ENCODE peak calls at places on chromosomes 4 and X, in nine cellular contexts. One of them, this sample, is unnamed.

GRCh38 chrX:106278951-106279350 is 110.8 kb downstream of the PWWP3B start:
- DNase-seq in heart left ventricle: no peak
- DNase-seq in dorsolateral prefrontal cortex: no peak
- DNase-seq in pancreas: no peak
- DNase-seq in OCI-LY7: no peak
- DNase-seq in right lobe of liver: no peak
- DNase-seq in mammary epithelial cell: peak
- DNase-seq in stomach: no peak
- DNase-seq in tibial nerve: no peak
- DNase-seq in this sample: no peak

GRCh38 chrX:131614241-131614640 is 70.4 kb downstream of the OR13H1 start:
- DNase-seq in mammary epithelial cell: no peak
- DNase-seq in tibial nerve: no peak
- DNase-seq in OCI-LY7: no peak
- DNase-seq in right lobe of liver: no peak
- DNase-seq in pancreas: no peak
- DNase-seq in heart left ventricle: no peak
- DNase-seq in dorsolateral prefrontal cortex: no peak
- DNase-seq in stomach: no peak
- DNase-seq in this sample: no peak

GRCh38 chrX:76453737-76454406 is 26.4 kb downstream of the MAGEE1 start:
- DNase-seq in heart left ventricle: no peak
- DNase-seq in tibial nerve: no peak
- DNase-seq in mammary epithelial cell: no peak
- DNase-seq in right lobe of liver: no peak
- DNase-seq in dorsolateral prefrontal cortex: no peak
- DNase-seq in stomach: no peak
- DNase-seq in OCI-LY7: no peak
- DNase-seq in pancreas: peak
- DNase-seq in this sample: no peak

GRCh38 chr4:5142726-5143125 is 91.4 kb downstream of the STK32B start:
- DNase-seq in pancreas: no peak
- DNase-seq in mammary epithelial cell: peak
- DNase-seq in dorsolateral prefrontal cortex: no peak
- DNase-seq in right lobe of liver: no peak
- DNase-seq in heart left ventricle: no peak
- DNase-seq in tibial nerve: peak
- DNase-seq in stomach: peak
- DNase-seq in OCI-LY7: peak
- DNase-seq in this sample: peak

GRCh38 chrX:39922497-39922896 is 175.3 kb downstream of the BCOR start:
- DNase-seq in stomach: no peak
- DNase-seq in OCI-LY7: no peak
- DNase-seq in mammary epithelial cell: no peak
- DNase-seq in tibial nerve: no peak
- DNase-seq in dorsolateral prefrontal cortex: no peak
- DNase-seq in heart left ventricle: no peak
- DNase-seq in right lobe of liver: no peak
- DNase-seq in pancreas: no peak
- DNase-seq in this sample: no peak

GRCh38 chr4:4762909-4763814 is 96.3 kb upstream of the MSX1 start:
- DNase-seq in heart left ventricle: peak
- DNase-seq in right lobe of liver: no peak
- DNase-seq in mammary epithelial cell: peak
- DNase-seq in OCI-LY7: no peak
- DNase-seq in dorsolateral prefrontal cortex: no peak
- DNase-seq in tibial nerve: no peak
- DNase-seq in pancreas: no peak
- DNase-seq in stomach: no peak
- DNase-seq in this sample: peak

GRCh38 chr4:134777626-134778025 is 576.0 kb upstream of the PABPC4L start:
- DNase-seq in right lobe of liver: no peak
- DNase-seq in mammary epithelial cell: no peak
- DNase-seq in dorsolateral prefrontal cortex: no peak
- DNase-seq in heart left ventricle: no peak
- DNase-seq in stomach: no peak
- DNase-seq in tibial nerve: no peak
- DNase-seq in pancreas: no peak
- DNase-seq in OCI-LY7: no peak
- DNase-seq in this sample: no peak

GRCh38 chr4:153513596-153513995 is 47.4 kb downstream of the TMEM131L start:
- DNase-seq in pancreas: no peak
- DNase-seq in tibial nerve: no peak
- DNase-seq in mammary epithelial cell: no peak
- DNase-seq in right lobe of liver: no peak
- DNase-seq in dorsolateral prefrontal cortex: no peak
- DNase-seq in heart left ventricle: no peak
- DNase-seq in stomach: no peak
- DNase-seq in OCI-LY7: no peak
- DNase-seq in this sample: peak

GRCh38 chr4:119872344-119873031 is 194.2 kb downstream of the MAD2L1 start:
- DNase-seq in dorsolateral prefrontal cortex: no peak
- DNase-seq in OCI-LY7: no peak
- DNase-seq in pancreas: no peak
- DNase-seq in heart left ventricle: no peak
- DNase-seq in tibial nerve: no peak
- DNase-seq in mammary epithelial cell: no peak
- DNase-seq in stomach: no peak
- DNase-seq in right lobe of liver: no peak
- DNase-seq in this sample: no peak

GRCh38 chr4:163738521-163738920 is 244.0 kb downstream of the TMA16 start:
- DNase-seq in right lobe of liver: no peak
- DNase-seq in heart left ventricle: no peak
- DNase-seq in tibial nerve: no peak
- DNase-seq in mammary epithelial cell: no peak
- DNase-seq in pancreas: no peak
- DNase-seq in stomach: no peak
- DNase-seq in OCI-LY7: no peak
- DNase-seq in dorsolateral prefrontal cortex: no peak
- DNase-seq in this sample: no peak

GRCh38 chr4:148182230-148182928 is 259.8 kb downstream of the NR3C2 start:
- DNase-seq in mammary epithelial cell: no peak
- DNase-seq in tibial nerve: no peak
- DNase-seq in right lobe of liver: no peak
- DNase-seq in OCI-LY7: no peak
- DNase-seq in stomach: no peak
- DNase-seq in dorsolateral prefrontal cortex: no peak
- DNase-seq in heart left ventricle: no peak
- DNase-seq in pancreas: no peak
- DNase-seq in this sample: no peak

GRCh38 chr4:75769044-75769443 is 44.7 kb downstream of the USO1 start:
- DNase-seq in dorsolateral prefrontal cortex: no peak
- DNase-seq in OCI-LY7: no peak
- DNase-seq in pancreas: no peak
- DNase-seq in right lobe of liver: no peak
- DNase-seq in stomach: no peak
- DNase-seq in heart left ventricle: no peak
- DNase-seq in tibial nerve: no peak
- DNase-seq in mammary epithelial cell: no peak
- DNase-seq in this sample: peak

GRCh38 chr4:135775909-135776308 is 1574.3 kb upstream of the PABPC4L start:
- DNase-seq in tibial nerve: no peak
- DNase-seq in mammary epithelial cell: no peak
- DNase-seq in dorsolateral prefrontal cortex: no peak
- DNase-seq in pancreas: no peak
- DNase-seq in OCI-LY7: no peak
- DNase-seq in stomach: no peak
- DNase-seq in heart left ventricle: no peak
- DNase-seq in right lobe of liver: no peak
- DNase-seq in this sample: no peak

DNA sequence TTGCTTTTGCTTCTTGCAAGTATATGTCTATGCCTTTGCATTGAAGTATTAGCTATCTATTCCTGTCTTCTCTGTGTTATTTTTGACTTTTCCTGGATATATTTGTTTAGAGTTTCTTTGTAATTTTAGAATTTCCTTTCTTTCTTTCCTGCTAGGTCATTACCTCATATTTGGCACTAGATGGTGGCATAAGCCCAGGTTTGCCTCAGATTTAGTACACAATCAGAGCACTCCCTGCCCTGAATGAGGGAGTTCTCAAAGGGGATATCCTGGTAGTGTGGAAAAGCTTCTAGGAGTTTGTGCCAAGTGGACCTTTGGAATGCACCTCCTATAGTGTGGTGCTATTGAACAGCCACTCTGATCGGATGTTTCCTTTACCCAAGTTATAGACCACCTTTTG is 181.6 kb downstream of the UGT8 start:
- DNase-seq in tibial nerve: no peak
- DNase-seq in OCI-LY7: peak
- DNase-seq in dorsolateral prefrontal cortex: no peak
- DNase-seq in stomach: no peak
- DNase-seq in right lobe of liver: no peak
- DNase-seq in pancreas: no peak
- DNase-seq in mammary epithelial cell: no peak
- DNase-seq in heart left ventricle: no peak
- DNase-seq in this sample: peak
- TF ChIP-seq CTCF in tibial nerve: no peak
- TF ChIP-seq CTCF in OCI-LY7: peak
- TF ChIP-seq CTCF in dorsolateral prefrontal cortex: no peak
- TF ChIP-seq CTCF in stomach: no peak
- TF ChIP-seq CTCF in right lobe of liver: no peak
- TF ChIP-seq CTCF in pancreas: no peak
- TF ChIP-seq CTCF in mammary epithelial cell: peak
- TF ChIP-seq CTCF in heart left ventricle: peak
- TF ChIP-seq CTCF in this sample: no peak

GRCh38 chr4:122857160-122857559 is 30.5 kb downstream of the FGF2 start:
- DNase-seq in mammary epithelial cell: no peak
- DNase-seq in OCI-LY7: no peak
- DNase-seq in heart left ventricle: no peak
- DNase-seq in right lobe of liver: no peak
- DNase-seq in dorsolateral prefrontal cortex: no peak
- DNase-seq in tibial nerve: no peak
- DNase-seq in pancreas: no peak
- DNase-seq in stomach: no peak
- DNase-seq in this sample: no peak

GRCh38 chr4:122854444-122854843 is 27.8 kb downstream of the FGF2 start:
- DNase-seq in mammary epithelial cell: no peak
- DNase-seq in tibial nerve: no peak
- DNase-seq in OCI-LY7: no peak
- DNase-seq in pancreas: no peak
- DNase-seq in dorsolateral prefrontal cortex: no peak
- DNase-seq in heart left ventricle: peak
- DNase-seq in stomach: no peak
- DNase-seq in right lobe of liver: peak
- DNase-seq in this sample: peak

GRCh38 chr4:122851568-122851967 is 24.9 kb downstream of the FGF2 start:
- DNase-seq in OCI-LY7: no peak
- DNase-seq in heart left ventricle: no peak
- DNase-seq in stomach: no peak
- DNase-seq in pancreas: no peak
- DNase-seq in dorsolateral prefrontal cortex: no peak
- DNase-seq in mammary epithelial cell: no peak
- DNase-seq in right lobe of liver: no peak
- DNase-seq in tibial nerve: no peak
- DNase-seq in this sample: no peak

GRCh38 chr4:122855491-122855890 is 28.9 kb downstream of the FGF2 start:
- DNase-seq in dorsolateral prefrontal cortex: no peak
- DNase-seq in stomach: no peak
- DNase-seq in tibial nerve: no peak
- DNase-seq in pancreas: no peak
- DNase-seq in right lobe of liver: no peak
- DNase-seq in OCI-LY7: peak
- DNase-seq in mammary epithelial cell: no peak
- DNase-seq in heart left ventricle: no peak
- DNase-seq in this sample: no peak

DNA sequence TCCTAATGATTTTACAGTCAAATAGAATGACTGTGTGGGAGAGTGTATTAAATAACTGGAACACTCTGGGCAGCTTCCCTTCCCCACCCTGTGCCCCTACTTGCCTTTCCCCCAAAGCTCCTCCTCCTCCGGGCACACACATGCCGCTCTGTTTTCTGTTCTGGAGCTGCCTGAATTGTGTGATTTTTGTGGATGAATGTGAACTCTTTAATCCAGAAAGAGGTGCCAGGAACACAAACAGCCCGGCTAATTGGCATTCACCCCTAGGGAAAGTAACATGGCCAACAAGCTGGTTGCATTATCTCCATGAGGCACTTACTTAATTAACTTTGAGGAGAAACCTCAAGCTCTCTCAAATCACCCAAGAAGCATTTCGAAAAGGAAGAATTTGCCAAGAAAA is 28.2 kb downstream of the FGF2 start:
- DNase-seq in tibial nerve: no peak
- DNase-seq in mammary epithelial cell: peak
- DNase-seq in heart left ventricle: no peak
- DNase-seq in pancreas: no peak
- DNase-seq in stomach: no peak
- DNase-seq in dorsolateral prefrontal cortex: peak
- DNase-seq in OCI-LY7: no peak
- DNase-seq in right lobe of liver: peak
- DNase-seq in this sample: no peak
- H3K4me3 ChIP-seq in tibial nerve: no peak
- H3K4me3 ChIP-seq in mammary epithelial cell: peak
- H3K4me3 ChIP-seq in heart left ventricle: no peak
- H3K4me3 ChIP-seq in pancreas: no peak
- H3K4me3 ChIP-seq in stomach: no peak
- H3K4me3 ChIP-seq in dorsolateral prefrontal cortex: no peak
- H3K4me3 ChIP-seq in OCI-LY7: no peak
- H3K4me3 ChIP-seq in right lobe of liver: peak
- H3K4me3 ChIP-seq in this sample: no peak

DNA sequence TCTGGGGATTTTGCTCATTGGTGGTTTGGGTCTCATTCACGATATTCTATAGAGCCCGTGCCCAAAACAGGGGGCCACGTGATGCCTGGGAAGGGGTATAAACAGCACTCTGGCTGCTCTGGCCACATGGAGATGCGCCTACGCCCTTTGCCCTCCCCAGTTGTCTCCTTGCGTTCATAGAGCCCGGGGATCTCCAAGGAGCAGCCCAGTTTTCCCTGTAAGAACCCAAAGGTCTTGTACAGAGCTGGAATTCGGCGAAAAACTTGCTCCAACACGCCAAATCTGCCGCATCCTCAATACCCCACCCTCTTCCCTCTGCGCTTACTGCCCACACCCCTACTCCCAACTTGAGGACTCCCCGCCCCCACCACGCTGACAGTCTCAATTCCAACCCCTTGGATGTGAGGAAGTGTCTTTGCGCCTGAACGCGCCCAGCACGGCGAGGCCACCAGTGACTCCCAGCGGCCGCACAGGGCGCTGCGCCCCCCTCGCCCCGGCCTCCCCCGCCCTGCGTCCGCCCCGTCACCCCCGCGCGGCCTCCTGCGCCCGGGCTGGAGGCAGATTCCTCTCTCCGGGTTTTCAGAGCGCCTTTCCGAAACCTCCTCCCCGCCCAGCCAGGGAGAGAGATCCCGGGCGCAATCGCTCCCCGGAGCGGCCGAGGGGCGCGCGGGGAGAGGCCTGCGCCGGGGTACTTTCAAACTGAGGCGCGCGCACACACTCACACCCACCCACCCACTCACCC is at the start of gene NHS:
- DNase-seq in tibial nerve: peak
- DNase-seq in mammary epithelial cell: peak
- DNase-seq in pancreas: peak
- DNase-seq in OCI-LY7: no peak
- DNase-seq in right lobe of liver: peak
- DNase-seq in dorsolateral prefrontal cortex: no peak
- DNase-seq in heart left ventricle: peak
- DNase-seq in stomach: peak
- DNase-seq in this sample: peak
- TF ChIP-seq CTCF in tibial nerve: peak
- TF ChIP-seq CTCF in mammary epithelial cell: peak
- TF ChIP-seq CTCF in pancreas: peak
- TF ChIP-seq CTCF in OCI-LY7: no peak
- TF ChIP-seq CTCF in right lobe of liver: no peak
- TF ChIP-seq CTCF in dorsolateral prefrontal cortex: peak
- TF ChIP-seq CTCF in heart left ventricle: peak
- TF ChIP-seq CTCF in stomach: peak
- TF ChIP-seq CTCF in this sample: peak

GRCh38 chrX:1205681-1206611 is 6.5 kb downstream of the CRLF2 start:
- DNase-seq in heart left ventricle: no peak
- DNase-seq in tibial nerve: peak
- DNase-seq in stomach: no peak
- DNase-seq in pancreas: no peak
- DNase-seq in mammary epithelial cell: peak
- DNase-seq in OCI-LY7: peak
- DNase-seq in dorsolateral prefrontal cortex: no peak
- DNase-seq in right lobe of liver: no peak
- DNase-seq in this sample: peak
- H3K4me3 ChIP-seq in heart left ventricle: peak
- H3K4me3 ChIP-seq in tibial nerve: peak
- H3K4me3 ChIP-seq in stomach: peak
- H3K4me3 ChIP-seq in pancreas: no peak
- H3K4me3 ChIP-seq in mammary epithelial cell: no peak
- H3K4me3 ChIP-seq in OCI-LY7: peak
- H3K4me3 ChIP-seq in dorsolateral prefrontal cortex: peak
- H3K4me3 ChIP-seq in right lobe of liver: peak
- H3K4me3 ChIP-seq in this sample: no peak

This sample was measured in cardiac fibroblast.